ENCODE peak calls at places on chromosomes 2 and 18, in seven cellular contexts. F, G, B, Q, D, T and E are unnamed samples.
A peak's percentile ranks its signal among the peaks of the same experiment; 100 is the strongest.

GRCh38 chr18:54671291-54671881 is 80.3 kb downstream of the DYNAP start:
- DNase-seq in D (no peak), F (no peak), B (no peak), Q (peak; percentile 31), G (peak; percentile 59), T (peak; percentile 65), E (no peak)

GRCh38 chr2:171260471-171261424 is 100.1 kb upstream of the TLK1 start:
- DNase-seq in B (no peak), Q (no peak), T (no peak), F (no peak), G (peak; percentile 18), D (no peak), E (no peak)

GRCh38 chr2:15807418-15808220 is 132.7 kb upstream of the MYCN start:
- DNase-seq in D (no peak), Q (no peak), T (no peak), G (no peak), F (no peak), B (no peak), E (no peak)

GRCh38 chr2:80489718-80490117 is 185.2 kb upstream of the LRRTM1 start:
- DNase-seq in D (no peak), F (no peak), T (peak; percentile 45), G (peak; percentile 86), B (no peak), Q (no peak), E (no peak)

GRCh38 chr18:10571537-10571936 is 45.7 kb downstream of the NAPG start:
- DNase-seq in Q (no peak), D (no peak), F (no peak), G (no peak), T (no peak), B (no peak), E (no peak)

GRCh38 chr2:131425191-131426021 is 50.5 kb upstream of the TUBA3D start:
- DNase-seq in G (peak; percentile 14), B (no peak), F (no peak), T (no peak), Q (no peak), D (no peak), E (no peak)

GRCh38 chr2:10326707-10327594 is 24.2 kb downstream of the HPCAL1 start:
- DNase-seq in F (peak; percentile 72), D (no peak), G (peak; percentile 61), Q (no peak), T (no peak), B (no peak), E (no peak)

GRCh38 chr2:44941551-44942234 is at the start of gene SIX3:
- DNase-seq in B (no peak), G (peak; percentile 43), F (no peak), T (no peak), D (no peak), Q (no peak), E (no peak)

GRCh38 chr2:74843371-74844298 is 9.7 kb downstream of the HK2 start:
- DNase-seq in T (peak; percentile 93), F (peak; percentile 50), G (peak; percentile 91), Q (no peak), B (peak; percentile 67), D (no peak), E (no peak)

GRCh38 chr2:235803028-235803427 is 309.2 kb downstream of the AGAP1 start:
- DNase-seq in F (no peak), G (peak; percentile 18), T (no peak), Q (no peak), D (no peak), B (no peak), E (no peak)

GRCh38 chr2:50491541-50492114 is 540.3 kb downstream of the NRXN1 start:
- DNase-seq in Q (no peak), F (no peak), B (no peak), D (peak; percentile 20), T (peak; percentile 52), G (peak; percentile 53), E (peak; percentile 2)

GRCh38 chr18:69813559-69813958 is 134.1 kb downstream of the CD226 start:
- DNase-seq in B (no peak), F (no peak), D (no peak), G (no peak), Q (no peak), T (no peak), E (no peak)

GRCh38 chr18:47756364-47757016 is 174.0 kb downstream of the SMAD2 start:
- DNase-seq in Q (peak; percentile 37), T (peak; percentile 44), D (no peak), F (peak; percentile 57), B (peak; percentile 68), G (peak; percentile 68), E (no peak)

GRCh38 chr2:109371481-109372170 is 242.1 kb downstream of the SEPTIN10 start:
- DNase-seq in F (no peak), Q (no peak), D (no peak), B (peak; percentile 14), G (no peak), T (no peak), E (no peak)

GRCh38 chr18:3478262-3478978 is 28.4 kb downstream of the TGIF1 start:
- DNase-seq in T (peak; percentile 87), F (no peak), B (no peak), G (peak; percentile 74), D (no peak), Q (no peak), E (no peak)

GRCh38 chr2:58739033-58739432 is 497.9 kb upstream of the FANCL start:
- DNase-seq in Q (no peak), G (peak; percentile 6), D (no peak), T (no peak), F (no peak), B (no peak), E (no peak)

GRCh38 chr2:200308421-200309295 is 2.2 kb downstream of the SPATS2L start:
- DNase-seq in G (peak; percentile 51), B (no peak), F (no peak), T (peak; percentile 53), Q (no peak), D (no peak), E (no peak)

GRCh38 chr2:22326250-22326649 is 1058.7 kb upstream of the KLHL29 start:
- DNase-seq in T (no peak), Q (no peak), D (no peak), G (no peak), B (no peak), F (no peak), E (no peak)

GRCh38 chr18:61993831-61994230 is 101.0 kb upstream of the RNF152 start:
- DNase-seq in F (no peak), B (no peak), T (peak; percentile 81), G (peak; percentile 62), Q (no peak), D (no peak), E (no peak)

GRCh38 chr2:167715932-167716331 is 531.5 kb downstream of the STK39 start:
- DNase-seq in B (no peak), T (no peak), D (no peak), G (no peak), F (no peak), Q (no peak), E (no peak)

GRCh38 chr2:124180635-124181034 is 155.5 kb downstream of the CNTNAP5 start:
- DNase-seq in F (no peak), Q (no peak), G (no peak), D (no peak), T (no peak), B (no peak), E (no peak)

GRCh38 chr2:120452945-120453634 is 107.2 kb downstream of the INHBB start:
- DNase-seq in Q (no peak), G (no peak), D (no peak), F (no peak), T (no peak), B (no peak), E (no peak)

GRCh38 chr2:26281226-26281625 is 36.5 kb downstream of the HADHB start:
- DNase-seq in T (no peak), D (no peak), Q (no peak), B (no peak), G (no peak), F (no peak), E (no peak)

GRCh38 chr2:108401800-108402199 is 24.0 kb downstream of the SULT1C4 start:
- DNase-seq in B (no peak), T (no peak), F (no peak), Q (no peak), D (no peak), G (no peak), E (no peak)

GRCh38 chr2:158243392-158243791 is 141.7 kb downstream of the UPP2 start:
- DNase-seq in G (no peak), Q (no peak), T (no peak), B (no peak), F (no peak), D (no peak), E (no peak)

GRCh38 chr2:100031604-100032003 is 110.8 kb downstream of the AFF3 start:
- DNase-seq in D (no peak), Q (peak; percentile 60), B (no peak), F (no peak), T (no peak), G (no peak), E (no peak)

GRCh38 chr2:230418341-230419016 is 2.5 kb downstream of the SP100 start:
- DNase-seq in D (no peak), G (peak; percentile 69), F (peak; percentile 57), Q (no peak), B (no peak), T (peak; percentile 65), E (no peak)

GRCh38 chr2:166179201-166179600 is 51.4 kb upstream of the SCN1A start:
- DNase-seq in G (peak; percentile 38), Q (no peak), T (peak; percentile 59), B (no peak), D (no peak), F (no peak), E (no peak)
- TF ChIP-seq CTCF in G (peak; percentile 21), Q (peak; percentile 23), T (peak; percentile 39), B (no peak), D (peak; percentile 22), F (peak; percentile 18), E (no peak)

DNA sequence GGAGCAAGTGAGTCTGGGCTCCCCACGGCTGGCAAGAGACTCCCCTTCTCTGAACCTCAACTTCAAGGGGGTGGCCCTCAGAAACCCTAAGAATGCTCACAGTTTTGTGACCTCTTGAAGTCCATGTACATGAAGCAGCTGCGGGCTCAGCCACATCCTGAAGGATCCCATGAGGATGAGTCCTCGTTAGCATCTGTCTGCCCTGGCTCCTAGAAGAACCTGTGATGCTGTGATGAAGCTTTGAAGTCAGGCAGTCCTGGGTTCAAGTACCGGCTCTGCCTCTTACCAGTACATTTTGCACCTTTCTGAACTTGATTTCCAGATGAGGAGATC is 38.1 kb downstream of the SDC1 start:
- DNase-seq in F (no peak), G (no peak), T (no peak), D (no peak), B (no peak), Q (no peak), E (no peak)
- H3K4me3 ChIP-seq in F (no peak overlapping the region), G (no peak overlapping the region), T (no peak overlapping the region), D (no peak overlapping the region), B (no peak overlapping the region), Q (no peak overlapping the region), E (no peak overlapping the region)

GRCh38 chr2:95359035-95359434 is 43.5 kb upstream of the FAHD2A start:
- DNase-seq in B (peak; percentile 0), T (peak; percentile 73), G (peak; percentile 77), D (peak; percentile 15), F (no peak), Q (no peak), E (no peak)
- TF ChIP-seq CTCF in B (no peak), T (no peak), G (no peak), D (no peak), F (no peak), Q (no peak), E (no peak)

DNA sequence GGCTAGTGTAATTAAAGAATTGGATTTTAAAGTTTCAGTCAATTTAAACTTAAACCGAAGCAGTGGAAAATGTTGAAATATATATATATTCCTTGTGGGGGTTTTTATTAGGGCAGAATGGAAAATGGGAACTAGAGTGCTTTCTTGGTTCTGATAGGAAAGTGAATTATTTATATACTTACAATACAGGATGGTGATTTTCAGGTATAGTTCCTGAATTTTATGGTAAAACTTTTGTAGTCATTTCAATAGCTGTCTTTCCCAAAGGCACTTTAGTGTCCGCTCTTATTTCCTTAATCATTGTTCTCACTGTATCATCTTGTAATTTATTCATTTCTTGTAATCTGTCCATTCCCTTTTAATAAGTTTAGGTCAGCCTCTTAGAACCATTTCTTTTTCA is 1.9 kb downstream of the RPL37A start:
- DNase-seq in F (no peak), D (no peak), B (no peak), G (no peak), Q (no peak), T (no peak), E (no peak)
- H3K4me3 ChIP-seq in F (peak overlapping the region; percentile 96), D (peak overlapping the region; percentile 88), B (no peak overlapping the region), G (peak overlapping the region; percentile 77), Q (peak overlapping the region; percentile 77), T (peak overlapping the region; percentile 78), E (peak overlapping the region; percentile 68)